ENCODE peak calls at places on chromosome 12, in eight cellular contexts. D is GM12864, N is breast epithelium, X is cardiac fibroblast, W is left lung, I is heart right ventricle, F is neural progenitor cell, S is fibroblast of pulmonary artery. B is an unnamed sample.

GRCh38 chr12:27940756-27941402 is 31.7 kb downstream of the PTHLH start:
- DNase-seq in D (peak), N (peak), X (peak), W (no peak), I (peak), F (peak), S (peak), B (peak)

GRCh38 chr12:110253176-110253575 is 27.9 kb upstream of the ATP2A2 start:
- DNase-seq in D (no peak), N (no peak), X (peak), W (no peak), I (peak), F (no peak), S (peak), B (no peak)

GRCh38 chr12:4720637-4720995 is 416 bp downstream of the GALNT8 start:
- DNase-seq in D (no peak), N (no peak), X (no peak), W (no peak), I (no peak), F (no peak), S (no peak), B (no peak)

GRCh38 chr12:108752387-108752786 is 21.1 kb upstream of the CORO1C start:
- DNase-seq in D (no peak), N (no peak), X (no peak), W (no peak), I (no peak), F (no peak), S (peak), B (no peak)

GRCh38 chr12:99334737-99335136 is 312.8 kb upstream of the GARIN6 start:
- DNase-seq in D (no peak), N (no peak), X (no peak), W (no peak), I (no peak), F (peak), S (no peak), B (no peak)

GRCh38 chr12:127899981-127900380 is 367.0 kb upstream of the TMEM132C start:
- DNase-seq in D (no peak), N (no peak), X (no peak), W (no peak), I (no peak), F (no peak), S (no peak), B (no peak)

GRCh38 chr12:10361084-10361483 is 28.8 kb downstream of the KLRK1 start:
- DNase-seq in D (no peak), N (no peak), X (no peak), W (no peak), I (no peak), F (no peak), S (peak), B (no peak)

GRCh38 chr12:108360487-108360886 is 21.4 kb upstream of the CMKLR1 start:
- DNase-seq in D (peak), N (no peak), X (no peak), W (no peak), I (no peak), F (no peak), S (no peak), B (peak)

GRCh38 chr12:119803391-119803791 is 73.7 kb downstream of the CIT start:
- DNase-seq in D (no peak), N (no peak), X (peak), W (no peak), I (no peak), F (peak), S (peak), B (no peak)

GRCh38 chr12:53757095-53757770 is 5.5 kb upstream of the CISTR start:
- DNase-seq in D (peak), N (peak), X (peak), W (peak), I (peak), F (peak), S (peak), B (peak)

GRCh38 chr12:122867701-122868461 is 28.0 kb downstream of the VPS37B start:
- DNase-seq in D (no peak), N (no peak), X (no peak), W (no peak), I (peak), F (peak), S (no peak), B (no peak)

GRCh38 chr12:106918746-106919145 is 37.0 kb upstream of the TMEM263 start:
- DNase-seq in D (no peak), N (no peak), X (peak), W (no peak), I (no peak), F (peak), S (peak), B (no peak)
- TF ChIP-seq CTCF in D (peak), N (no peak), X (peak), W (peak), I (peak), F (peak), S (peak), B (peak)

GRCh38 chr12:58914457-58914856 is 5.8 kb downstream of the LRIG3 start:
- DNase-seq in D (no peak), N (no peak), X (no peak), W (no peak), I (no peak), F (no peak), S (no peak), B (no peak)

GRCh38 chr12:58916153-58916709 is 4.1 kb downstream of the LRIG3 start:
- DNase-seq in D (no peak), N (no peak), X (no peak), W (no peak), I (no peak), F (no peak), S (no peak), B (no peak)

GRCh38 chr12:58917699-58918334 is 2.5 kb downstream of the LRIG3 start:
- DNase-seq in D (no peak), N (no peak), X (peak), W (no peak), I (no peak), F (peak), S (no peak), B (peak)

GRCh38 chr12:58916891-58917570 is 3.3 kb downstream of the LRIG3 start:
- DNase-seq in D (no peak), N (no peak), X (peak), W (no peak), I (no peak), F (peak), S (peak), B (no peak)

GRCh38 chr12:58915634-58916033 is 4.7 kb downstream of the LRIG3 start:
- DNase-seq in D (no peak), N (no peak), X (peak), W (no peak), I (peak), F (peak), S (peak), B (no peak)
- H3K4me3 ChIP-seq in D (no peak), N (peak), X (no peak), W (no peak), I (no peak), F (peak), S (peak), B (peak)

DNA sequence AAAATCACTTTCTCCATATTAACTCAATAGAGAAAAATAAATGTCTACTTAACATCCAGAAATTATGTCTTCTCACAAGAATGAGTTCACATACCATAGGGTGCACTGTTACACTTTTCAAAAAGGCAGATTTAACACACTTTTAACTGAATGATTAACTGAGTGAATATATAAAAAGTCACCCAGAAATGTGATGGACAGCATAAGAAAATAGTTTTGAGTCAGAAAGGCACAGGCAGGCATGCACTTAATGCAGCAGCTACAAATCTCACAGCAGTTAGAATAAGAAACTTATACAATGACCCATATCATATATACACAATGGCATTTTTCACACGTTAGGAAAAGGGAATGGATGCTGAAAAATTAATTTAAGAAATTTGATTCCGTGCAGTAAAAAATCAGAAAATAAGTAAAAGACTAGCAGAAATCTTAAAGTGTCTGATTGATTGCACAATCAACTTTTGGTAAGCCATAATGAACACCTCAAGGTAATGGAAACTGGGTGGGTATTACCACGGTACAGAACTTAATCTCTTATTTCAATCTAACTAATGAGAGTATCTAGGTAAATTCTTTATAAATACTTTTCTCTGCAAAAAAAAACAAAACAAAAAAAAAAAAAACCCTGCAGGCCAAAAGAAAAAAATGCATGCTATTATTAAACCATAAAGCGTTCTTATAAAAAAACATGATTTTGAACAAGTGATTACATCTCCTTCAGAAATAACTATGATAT is 3.5 kb downstream of the MED13L start:
- DNase-seq in D (no peak), N (no peak), X (no peak), W (no peak), I (no peak), F (no peak), S (no peak), B (no peak)
- TF ChIP-seq CTCF in D (no peak), N (no peak), X (no peak), W (peak), I (no peak), F (no peak), S (no peak), B (no peak)

DNA sequence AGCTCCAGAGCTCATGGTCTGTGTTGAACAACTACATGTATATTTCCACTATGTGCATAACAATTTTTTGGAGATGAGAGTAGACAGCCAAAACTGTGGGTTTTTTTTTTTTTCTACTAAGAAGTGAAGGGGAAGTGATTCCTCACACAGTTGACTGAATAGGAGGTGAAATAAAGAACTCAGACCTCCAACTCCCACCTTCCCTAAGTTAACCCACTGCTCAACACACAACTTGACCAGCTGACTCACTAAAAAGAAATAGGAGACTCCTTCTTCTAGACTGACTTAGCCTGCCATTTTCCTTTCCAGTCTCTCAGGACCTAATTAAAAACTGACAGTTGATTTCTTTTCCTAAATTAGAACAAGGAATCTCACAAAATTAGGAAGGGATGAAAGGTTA is 1.7 kb downstream of the M6PR start:
- DNase-seq in D (no peak), N (no peak), X (no peak), W (no peak), I (no peak), F (no peak), S (peak), B (peak)
- H3K4me3 ChIP-seq in D (peak), N (no peak), X (no peak), W (no peak), I (no peak), F (peak), S (peak), B (peak)

DNA sequence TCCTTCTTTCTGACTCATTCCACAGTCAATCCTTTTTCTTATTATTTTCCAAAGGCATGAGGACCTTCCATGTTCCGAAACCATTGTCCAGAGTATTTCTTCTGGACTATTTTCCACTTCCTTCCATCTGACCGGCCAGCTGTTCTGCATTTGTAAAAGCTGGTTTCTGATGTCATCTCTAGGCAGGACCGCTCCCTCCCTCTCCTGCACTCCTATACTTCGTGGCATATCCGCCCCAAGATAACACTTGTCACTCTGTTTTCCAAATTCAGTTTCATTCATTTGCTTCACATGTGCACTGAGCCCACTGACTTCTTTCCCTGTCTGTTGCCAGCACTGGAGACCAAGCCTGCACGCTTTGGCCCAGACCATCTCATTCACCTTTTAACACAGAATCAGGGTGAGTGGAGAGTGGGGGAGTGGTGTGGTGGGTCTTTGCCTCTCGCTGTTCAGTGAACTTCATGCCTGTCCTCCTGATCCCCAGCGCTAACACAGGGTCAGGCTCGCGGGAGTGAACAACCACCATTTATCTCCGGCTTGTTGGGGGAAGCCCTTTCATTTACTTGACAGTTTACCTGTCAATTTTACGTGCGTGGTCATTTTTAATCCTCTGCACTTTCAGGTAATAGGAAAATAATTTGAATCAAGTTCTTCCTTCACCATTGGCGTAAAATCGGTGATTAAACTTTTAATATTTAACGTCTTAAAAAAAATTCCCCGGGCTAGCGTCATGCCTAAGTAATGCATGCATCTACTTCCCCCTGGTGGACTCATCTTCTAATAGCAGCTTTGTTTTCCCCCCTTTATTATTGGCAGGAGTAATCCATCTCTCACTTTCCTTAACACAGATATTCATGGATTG is 52.5 kb downstream of the C12orf75 start:
- DNase-seq in D (peak), N (no peak), X (peak), W (no peak), I (peak), F (peak), S (peak), B (peak)
- TF ChIP-seq CTCF in D (peak), N (peak), X (peak), W (peak), I (peak), F (peak), S (peak), B (peak)

GRCh38 chr12:13195848-13196301 is 651 bp upstream of the EMP1 start:
- DNase-seq in D (no peak), N (no peak), X (peak), W (no peak), I (no peak), F (no peak), S (no peak), B (no peak)
- H3K4me3 ChIP-seq in D (no peak), N (peak), X (no peak), W (no peak), I (no peak), F (no peak), S (peak), B (no peak)

GRCh38 chr12:113837528-113838296 is 128.4 kb downstream of the RBM19 start:
- DNase-seq in D (no peak), N (no peak), X (no peak), W (no peak), I (no peak), F (no peak), S (no peak), B (no peak)
- TF ChIP-seq CTCF in D (no peak), N (no peak), X (peak), W (no peak), I (no peak), F (peak), S (peak), B (no peak)

GRCh38 chr12:38934696-38935095 is 29.3 kb upstream of the CPNE8 start:
- DNase-seq in D (no peak), N (no peak), X (peak), W (no peak), I (no peak), F (no peak), S (no peak), B (no peak)
- H3K4me3 ChIP-seq in D (no peak), N (no peak), X (no peak), W (no peak), I (no peak), F (no peak), S (no peak), B (no peak)

GRCh38 chr12:132907216-132907615 is 19.8 kb upstream of the CHFR start:
- DNase-seq in D (no peak), N (no peak), X (no peak), W (no peak), I (no peak), F (no peak), S (no peak), B (no peak)

GRCh38 chr12:132909030-132909368 is 21.6 kb upstream of the CHFR start:
- DNase-seq in D (no peak), N (no peak), X (no peak), W (no peak), I (no peak), F (no peak), S (no peak), B (no peak)

GRCh38 chr12:132899033-132899432 is 11.6 kb upstream of the CHFR start:
- DNase-seq in D (no peak), N (no peak), X (peak), W (no peak), I (no peak), F (no peak), S (peak), B (no peak)

GRCh38 chr12:132908145-132909029 is 21.0 kb upstream of the CHFR start:
- DNase-seq in D (peak), N (peak), X (peak), W (peak), I (peak), F (peak), S (peak), B (peak)

DNA sequence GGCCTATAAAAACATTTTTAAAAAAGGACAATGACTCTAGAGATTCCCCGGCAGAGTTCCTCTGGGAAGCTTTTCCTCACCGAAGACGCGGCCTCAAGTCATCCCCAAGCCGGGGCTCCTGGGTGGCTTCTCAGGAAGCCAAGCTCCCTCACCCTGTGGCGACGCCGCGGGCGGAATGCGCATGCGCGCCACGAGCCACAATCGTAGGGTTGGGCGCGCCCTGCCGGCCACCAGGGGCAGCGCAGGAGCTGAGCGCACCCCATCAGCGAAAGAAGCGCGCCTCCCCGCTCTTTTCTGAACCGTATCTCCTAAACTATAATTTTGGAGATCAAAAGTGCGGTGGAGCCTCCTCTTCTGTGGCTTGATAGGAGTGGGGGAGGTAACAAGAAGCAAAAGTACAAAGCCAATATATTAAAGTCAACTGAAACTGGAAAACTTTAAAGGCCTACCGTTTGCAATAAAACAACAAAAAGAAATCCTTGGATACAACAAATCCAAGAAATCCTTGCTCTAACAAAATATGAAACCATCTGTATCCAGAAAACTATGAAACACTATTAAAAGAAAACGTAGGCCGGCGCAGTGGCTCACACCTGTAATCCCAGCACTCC is 17.4 kb upstream of the CHFR start:
- DNase-seq in D (no peak), N (peak), X (peak), W (peak), I (peak), F (peak), S (peak), B (peak)
- TF ChIP-seq CTCF in D (peak), N (peak), X (peak), W (peak), I (peak), F (peak), S (peak), B (peak)